ENCODE peak calls at places on chromosomes 2 and 18, in five cellular contexts. Q, Z, W, D and F are unnamed samples.

GRCh38 chr2:27756544-27757498 is 14.7 kb upstream of the MRPL33 start:
- DNase-seq in Z (no peak), Q (no peak), D (peak; percentile 45), W (peak; percentile 87), F (no peak)

GRCh38 chr2:45578056-45578843 is 32.8 kb downstream of the SRBD1 start:
- DNase-seq in Q (peak; percentile 54), W (peak; percentile 72), D (no peak), Z (no peak), F (no peak)

GRCh38 chr2:101899871-101900270 is 91.9 kb upstream of the IL1R2 start:
- DNase-seq in W (no peak), Z (no peak), Q (no peak), D (no peak), F (no peak)

GRCh38 chr18:61894751-61895524 is 2.1 kb upstream of the RNF152 start:
- DNase-seq in Q (no peak), Z (no peak), D (no peak), W (no peak), F (no peak)

GRCh38 chr2:105697781-105698449 is 46.8 kb upstream of the NCK2 start:
- DNase-seq in D (peak; percentile 50), Q (no peak), Z (no peak), W (no peak), F (no peak)

GRCh38 chr2:151087377-151087776 is 174.3 kb downstream of the RBM43 start:
- DNase-seq in Z (no peak), D (no peak), Q (no peak), W (no peak), F (no peak)

GRCh38 chr2:207692206-207693065 is 19.0 kb upstream of the CCNYL1 start:
- DNase-seq in W (peak; percentile 14), Z (no peak), D (peak; percentile 51), Q (peak; percentile 25), F (no peak)

GRCh38 chr2:232335859-232336215 is 42.7 kb upstream of the ALPP start:
- DNase-seq in W (no peak), Z (no peak), D (no peak), Q (no peak), F (no peak)

GRCh38 chr2:196925768-196926561 is 542 bp downstream of the PGAP1 start:
- DNase-seq in D (peak; percentile 26), Q (peak; percentile 20), Z (peak; percentile 39), W (peak; percentile 38), F (no peak)

GRCh38 chr2:158619496-158619895 is 162.7 kb downstream of the PKP4 start:
- DNase-seq in Q (peak; percentile 40), W (peak; percentile 31), Z (no peak), D (no peak), F (peak; percentile 59)

GRCh38 chr2:66575625-66576371 is 140.9 kb downstream of the MEIS1 start:
- DNase-seq in Z (peak; percentile 87), D (no peak), Q (no peak), W (peak; percentile 73), F (no peak)

GRCh38 chr2:197134206-197134605 is 176.4 kb downstream of the ANKRD44 start:
- DNase-seq in Z (no peak), W (peak; percentile 45), D (no peak), Q (no peak), F (no peak)

GRCh38 chr18:63676526-63676925 is 14.8 kb upstream of the SERPINB3 start:
- DNase-seq in Q (no peak), Z (no peak), D (no peak), W (no peak), F (no peak)

GRCh38 chr2:54523336-54523959 is 67.3 kb downstream of the SPTBN1 start:
- DNase-seq in Z (no peak), Q (no peak), D (no peak), W (peak; percentile 20), F (no peak)

GRCh38 chr2:128519517-128520215 is 201.0 kb upstream of the HS6ST1 start:
- DNase-seq in D (no peak), Z (no peak), W (no peak), Q (no peak), F (no peak)

GRCh38 chr2:88870267-88870839 is 178.9 kb downstream of the RPIA start:
- DNase-seq in Z (no peak), W (no peak), D (no peak), Q (no peak), F (no peak)

GRCh38 chr18:58612239-58613055 is 16.4 kb downstream of the ALPK2 start:
- DNase-seq in Z (no peak), W (no peak), Q (no peak), D (no peak), F (no peak)
- TF ChIP-seq CTCF in Z (no peak), W (no peak), Q (no peak), D (no peak), F (no peak)

DNA sequence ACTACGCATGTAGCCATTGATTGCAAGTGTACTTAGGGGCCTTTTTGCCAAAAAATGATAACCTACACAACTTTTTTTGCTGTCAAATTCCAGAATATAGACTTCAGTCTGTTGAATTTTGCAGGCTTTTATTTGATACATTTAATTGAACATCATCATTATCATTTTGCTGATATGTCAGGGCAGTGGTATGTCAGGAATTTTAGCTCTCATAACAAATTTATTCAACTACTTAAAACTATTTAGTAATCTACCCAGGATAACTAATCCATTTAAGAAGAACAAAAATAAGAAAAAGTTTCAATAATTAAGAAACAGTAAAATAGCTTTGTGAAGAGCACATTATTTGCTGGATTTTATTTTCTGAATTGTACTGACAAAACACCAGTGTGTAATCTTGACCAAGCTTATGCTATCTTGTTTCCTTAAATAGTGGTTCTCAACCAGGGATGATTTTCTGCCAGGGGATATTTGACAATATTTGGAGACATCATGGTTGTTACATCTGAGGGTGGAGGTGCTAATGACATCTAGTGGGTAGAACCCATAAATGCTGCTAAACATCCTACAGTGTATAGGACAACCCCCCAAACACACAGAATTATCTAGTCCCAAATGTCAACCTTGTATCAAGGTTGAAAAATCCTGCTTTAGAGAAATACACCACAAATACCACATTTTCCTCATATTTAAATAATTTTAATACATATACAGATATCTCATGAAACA is 12.1 kb upstream of the TTN start:
- DNase-seq in Z (no peak), Q (no peak), D (no peak), W (no peak), F (no peak)
- H3K4me3 ChIP-seq in Z (no peak overlapping the region), Q (no peak overlapping the region), D (no peak overlapping the region), W (no peak overlapping the region), F (no peak overlapping the region)

DNA sequence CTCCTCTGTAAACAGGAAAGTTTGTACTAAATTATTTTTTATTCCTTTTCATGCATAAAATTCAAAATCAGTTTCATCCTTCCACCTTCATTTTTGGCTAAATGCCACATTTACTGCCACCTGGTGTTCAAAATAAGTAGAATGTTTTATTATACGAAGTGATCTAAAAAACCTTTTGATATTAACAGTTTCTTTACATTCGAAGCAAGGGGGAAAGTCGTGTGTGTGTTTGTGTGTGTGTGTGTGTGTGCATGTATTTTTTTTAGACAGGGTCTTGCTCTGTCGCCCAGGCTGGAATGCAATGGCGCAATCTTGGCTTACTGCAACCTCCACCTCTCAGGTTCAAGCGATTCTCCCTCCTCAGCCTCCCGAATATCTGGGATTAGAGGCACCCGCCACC is 9.0 kb upstream of the SCN9A start:
- DNase-seq in Q (no peak), D (no peak), Z (no peak), W (peak; percentile 62), F (no peak)
- TF ChIP-seq CTCF in Q (peak; percentile 33), D (peak; percentile 56), Z (peak; percentile 38), W (peak; percentile 31), F (peak; percentile 42)

GRCh38 chr2:28974252-28974651 is 6.8 kb upstream of the TOGARAM2 start:
- DNase-seq in Z (no peak), D (no peak), Q (no peak), W (no peak), F (no peak)
- H3K4me3 ChIP-seq in Z (no peak overlapping the region), D (no peak overlapping the region), Q (no peak overlapping the region), W (no peak overlapping the region), F (no peak overlapping the region)

DNA sequence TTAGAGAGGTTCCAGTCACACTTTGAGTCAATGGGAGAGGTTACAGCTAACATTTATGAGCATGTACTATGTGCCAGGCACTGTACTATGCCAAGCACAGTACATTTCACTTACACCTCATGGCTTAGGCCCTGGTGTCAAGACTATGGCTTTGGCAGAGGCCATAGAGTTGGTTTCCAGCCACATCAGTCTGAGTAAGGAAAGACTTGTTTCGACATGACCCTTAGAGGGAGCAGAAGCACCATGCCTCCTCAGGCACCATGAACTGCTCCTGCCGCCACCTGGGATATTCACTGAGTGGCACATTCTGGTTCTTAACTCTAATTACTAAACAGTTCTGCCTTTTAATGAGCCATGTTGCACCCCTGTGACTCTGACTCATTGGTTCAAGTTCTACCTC is 12.7 kb downstream of the DGUOK start:
- DNase-seq in D (no peak), Q (no peak), Z (no peak), W (peak; percentile 71), F (no peak)
- TF ChIP-seq CTCF in D (peak; percentile 27), Q (peak; percentile 30), Z (peak; percentile 28), W (peak; percentile 24), F (peak; percentile 6)

GRCh38 chr2:169071455-169071854 is 2.1 kb downstream of the DHRS9 start:
- DNase-seq in D (no peak), Z (no peak), Q (no peak), W (no peak), F (no peak)
- H3K4me3 ChIP-seq in D (no peak overlapping the region), Z (no peak overlapping the region), Q (no peak overlapping the region), W (no peak overlapping the region), F (no peak overlapping the region)

GRCh38 chr18:33744032-33744697 is 166.1 kb downstream of the ASXL3 start:
- DNase-seq in D (no peak), Q (no peak), W (no peak), Z (no peak), F (no peak)
- TF ChIP-seq CTCF in D (no peak), Q (peak; percentile 32), W (no peak), Z (no peak), F (peak; percentile 19)

GRCh38 chr2:190888449-190888848 is 7.8 kb downstream of the GLS start:
- DNase-seq in W (no peak), D (no peak), Q (no peak), Z (no peak), F (no peak)
- H3K4me3 ChIP-seq in W (no peak overlapping the region), D (no peak overlapping the region), Q (no peak overlapping the region), Z (no peak overlapping the region), F (no peak overlapping the region)

DNA sequence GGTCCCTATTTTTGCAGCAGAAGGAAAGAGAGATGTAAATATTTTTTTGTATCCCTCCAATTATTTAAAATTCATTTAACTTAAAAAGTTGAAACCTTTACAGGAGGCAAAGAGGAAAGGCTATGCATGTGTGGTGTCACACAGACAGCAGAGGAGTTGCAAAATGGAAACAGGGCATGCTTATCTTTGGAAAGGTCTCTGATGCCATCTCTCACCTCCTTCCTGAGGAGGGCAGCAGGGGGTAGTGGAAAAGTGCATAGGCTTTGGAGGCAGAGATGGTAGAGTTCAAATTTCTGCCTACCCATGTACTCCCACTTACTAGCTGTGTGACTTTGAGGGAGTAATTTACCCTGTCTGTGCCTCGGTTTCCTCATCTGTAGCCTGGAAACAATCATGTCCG is 99.6 kb upstream of the MCFD2 start:
- DNase-seq in Q (no peak), Z (no peak), W (peak; percentile 21), D (no peak), F (no peak)
- TF ChIP-seq CTCF in Q (peak; percentile 26), Z (no peak), W (no peak), D (no peak), F (peak; percentile 36)

DNA sequence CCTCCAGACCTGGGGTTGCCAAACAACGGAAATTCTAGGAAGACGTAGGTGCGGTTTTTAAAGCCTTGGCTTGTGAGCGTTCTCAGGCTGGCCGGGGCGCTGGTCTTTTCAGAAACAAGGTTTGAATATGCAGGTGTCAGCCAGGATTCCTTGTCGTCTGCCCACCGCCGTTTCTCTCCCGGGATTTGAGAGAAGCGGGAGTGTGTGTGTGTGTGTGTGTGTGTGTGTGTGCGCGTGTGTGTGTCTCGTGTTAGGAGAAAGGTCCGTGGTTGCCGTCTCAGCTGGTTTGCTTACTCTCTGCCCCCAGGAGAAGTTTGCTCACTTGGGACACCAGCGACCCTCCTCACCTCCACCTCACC is 1.0 kb upstream of the ONECUT2 start:
- DNase-seq in Z (no peak), D (no peak), Q (no peak), W (no peak), F (no peak)
- H3K4me3 ChIP-seq in Z (peak overlapping the region; percentile 48), D (no peak overlapping the region), Q (no peak overlapping the region), W (no peak overlapping the region), F (peak overlapping the region; percentile 56)